ENCODE peak calls at places on chromosomes 2 and 18, in eight cellular contexts. O is GM23248, K is breast epithelium, W is Panc1, F is neuronal stem cell, J is upper lobe of right lung, M is ovary, R is fibroblast of lung. U is an unnamed sample.
A peak's percentile ranks its signal among the peaks of the same experiment; 100 is the strongest.

GRCh38 chr2:2286592-2286991 is 44.5 kb downstream of the MYT1L start:
- DNase-seq in F (no peak), R (no peak), W (no peak), K (no peak), J (no peak), M (no peak), O (no peak), U (no peak)

GRCh38 chr18:9362869-9363268 is 28.3 kb downstream of the TWSG1 start:
- DNase-seq in O (no peak), M (no peak), W (no peak), R (peak; percentile 58), J (no peak), F (no peak), K (no peak), U (no peak)

GRCh38 chr18:74683573-74683972 is 85.9 kb downstream of the ZNF407 start:
- DNase-seq in F (no peak), O (no peak), K (no peak), J (no peak), M (no peak), R (no peak), W (no peak), U (no peak)

GRCh38 chr2:9327873-9328352 is 95.4 kb downstream of the ITGB1BP1 start:
- DNase-seq in R (no peak), M (no peak), O (no peak), J (no peak), F (no peak), K (no peak), W (no peak), U (no peak)

GRCh38 chr2:41872646-41873045 is 175.2 kb upstream of the PKDCC start:
- DNase-seq in K (no peak), R (peak; percentile 75), J (no peak), O (peak; percentile 44), W (no peak), F (no peak), M (no peak), U (no peak)

GRCh38 chr2:28298406-28298805 is 94.3 kb upstream of the FOSL2 start:
- DNase-seq in R (no peak), K (no peak), O (no peak), J (no peak), W (no peak), M (no peak), F (no peak), U (no peak)

GRCh38 chr2:223306371-223306770 is 254.4 kb downstream of the KCNE4 start:
- DNase-seq in R (peak; percentile 36), M (no peak), J (no peak), W (no peak), O (peak; percentile 23), K (no peak), F (no peak), U (no peak)

GRCh38 chr18:77076111-77076510 is 56.5 kb downstream of the MBP start:
- DNase-seq in R (no peak), O (no peak), M (no peak), W (no peak), K (no peak), F (no peak), J (no peak), U (no peak)

GRCh38 chr2:63772061-63772460 is 69.6 kb upstream of the UGP2 start:
- DNase-seq in F (no peak), O (no peak), W (no peak), J (no peak), K (no peak), M (no peak), R (peak; percentile 9), U (no peak)

GRCh38 chr2:230664128-230664527 is 48.5 kb upstream of the CAB39 start:
- DNase-seq in O (peak; percentile 51), W (no peak), M (no peak), R (peak; percentile 74), F (no peak), K (no peak), J (no peak), U (peak; percentile 59)

GRCh38 chr2:240701091-240701735 is 9.5 kb downstream of the AQP12A start:
- DNase-seq in F (no peak), O (no peak), J (no peak), W (no peak), K (no peak), M (peak; percentile 15), R (no peak), U (peak; percentile 9)

GRCh38 chr2:221397179-221397578 is 174.9 kb downstream of the EPHA4 start:
- DNase-seq in M (no peak), K (no peak), F (no peak), W (no peak), J (no peak), O (peak; percentile 12), R (no peak), U (no peak)

GRCh38 chr2:74648009-74648443 is at the start of gene M1AP:
- DNase-seq in M (no peak), F (no peak), R (no peak), J (no peak), W (no peak), K (no peak), O (no peak), U (no peak)

GRCh38 chr2:184562532-184562931 is 35.8 kb upstream of the ZNF804A start:
- DNase-seq in O (peak; percentile 52), J (no peak), K (no peak), M (no peak), F (no peak), R (peak; percentile 54), W (no peak), U (no peak)

GRCh38 chr18:7596133-7596532 is 29.0 kb downstream of the PTPRM start:
- DNase-seq in O (peak; percentile 50), F (no peak), W (no peak), J (no peak), K (no peak), R (no peak), M (no peak), U (no peak)

GRCh38 chr2:235641333-235641732 is 147.5 kb downstream of the AGAP1 start:
- DNase-seq in O (peak; percentile 93), F (no peak), K (no peak), W (no peak), R (peak; percentile 63), M (no peak), J (no peak), U (no peak)

GRCh38 chr2:145595296-145595695 is 1075.4 kb upstream of the ZEB2 start:
- DNase-seq in K (no peak), M (no peak), W (no peak), J (no peak), F (no peak), R (peak; percentile 40), O (peak; percentile 23), U (no peak)

DNA sequence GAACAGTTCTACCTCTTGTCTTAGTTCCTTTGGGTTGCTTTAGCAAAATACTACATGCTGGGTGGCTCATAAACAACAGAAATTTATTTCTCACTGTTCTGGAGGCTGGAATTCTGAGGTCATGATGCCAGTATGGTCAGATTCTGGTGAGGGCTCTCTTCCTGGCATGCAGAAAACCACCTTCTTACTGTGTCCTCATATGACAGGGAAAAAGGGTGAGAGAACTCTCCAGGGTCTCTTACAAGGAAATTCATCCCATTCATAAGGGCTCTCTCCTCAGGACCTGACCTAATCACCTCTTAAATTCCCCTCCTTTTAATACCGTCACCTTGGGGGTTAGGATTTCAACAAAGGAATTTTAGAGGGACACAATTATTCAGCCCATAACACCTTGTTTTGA is 243.1 kb upstream of the TNP1 start:
- DNase-seq in F (no peak), K (no peak), W (no peak), O (peak; percentile 34), M (no peak), J (no peak), R (peak; percentile 49), U (no peak)
- H3K27ac ChIP-seq in F (no peak overlapping the region), K (no peak overlapping the region), W (no peak overlapping the region), O (peak overlapping the region; percentile 81), M (no peak overlapping the region), J (no peak overlapping the region), R (no peak overlapping the region), U (no peak overlapping the region)

DNA sequence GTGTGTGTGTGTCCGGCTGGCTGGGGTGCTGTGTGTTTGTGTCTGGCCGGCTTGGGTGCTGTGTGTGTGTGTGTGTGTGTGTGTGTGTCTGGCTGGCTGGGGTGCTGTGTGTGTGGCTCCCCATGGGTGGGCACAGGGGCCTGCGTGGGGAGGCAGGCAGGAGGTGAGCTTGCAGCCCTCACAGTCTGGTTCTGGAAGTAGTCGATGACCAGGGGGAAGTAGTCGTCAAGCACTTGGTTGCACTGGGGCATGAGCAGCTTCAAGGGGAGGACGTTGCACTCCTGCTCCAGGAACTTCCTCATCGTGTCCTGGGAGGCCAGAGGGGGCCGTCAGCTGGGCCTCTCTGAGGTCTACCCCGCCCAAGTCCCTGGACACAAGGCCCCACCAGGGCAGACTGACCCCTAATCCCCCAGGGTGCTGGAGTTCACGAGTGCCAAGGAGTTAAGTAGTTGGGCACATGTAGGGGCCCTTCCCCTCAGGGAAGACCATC is 1.5 kb downstream of the SFTPB start:
- DNase-seq in M (no peak), W (no peak), R (no peak), F (no peak), K (no peak), O (no peak), J (peak; percentile 75), U (no peak)
- H3K4me3 ChIP-seq in M (no peak overlapping the region), W (no peak overlapping the region), R (no peak overlapping the region), F (no peak overlapping the region), K (no peak overlapping the region), O (no peak overlapping the region), J (peak overlapping the region; percentile 45), U (no peak overlapping the region)

DNA sequence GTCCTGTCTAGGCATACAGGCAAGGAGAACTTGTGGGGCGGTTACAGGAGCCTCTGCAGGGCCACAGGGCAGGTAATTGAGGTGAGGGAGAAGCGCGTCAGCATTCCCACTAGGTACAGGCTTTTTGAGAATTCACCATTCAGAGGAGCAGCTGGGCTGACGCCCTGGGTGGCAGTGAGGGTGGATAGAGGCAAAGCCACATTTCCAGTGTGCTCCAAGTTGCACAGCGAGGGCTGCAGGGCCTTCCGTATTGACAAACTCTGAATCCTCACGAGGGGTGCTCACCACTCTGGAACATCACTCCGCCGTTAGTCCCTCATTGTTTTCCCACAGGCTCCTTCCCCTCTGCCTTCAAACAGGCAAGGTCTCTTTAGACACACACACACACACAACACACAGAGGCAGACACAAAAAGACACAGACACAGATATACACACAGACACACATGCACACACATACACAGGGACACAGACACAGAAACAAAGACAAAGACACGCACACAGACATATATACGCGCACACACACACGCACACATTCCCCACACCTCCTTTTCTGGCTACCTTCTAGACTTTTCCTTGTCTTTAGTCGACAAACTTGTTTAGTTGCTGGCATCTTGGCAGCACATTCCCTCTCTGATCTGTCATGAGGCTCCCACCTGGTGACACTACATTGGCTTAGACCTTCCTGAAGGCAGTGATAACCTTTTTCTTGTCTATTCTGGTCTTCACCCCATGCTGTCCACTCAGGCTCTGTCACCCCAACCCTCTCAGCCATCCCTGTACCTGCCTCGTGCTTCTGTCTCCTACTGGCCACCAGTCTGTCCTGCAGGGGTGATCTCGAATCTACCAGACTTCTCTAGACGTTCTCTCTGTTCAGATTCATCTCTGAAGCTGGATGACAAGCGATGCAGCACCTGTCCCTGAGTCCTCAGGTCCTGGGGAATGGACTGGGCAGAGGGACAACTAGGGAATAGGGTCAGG is 136.8 kb downstream of the ALPK2 start:
- DNase-seq in R (no peak), K (no peak), W (no peak), F (no peak), O (no peak), J (no peak), M (no peak), U (no peak)
- H3K27ac ChIP-seq in R (no peak overlapping the region), K (peak overlapping the region; percentile 76), W (no peak overlapping the region), F (no peak overlapping the region), O (no peak overlapping the region), J (no peak overlapping the region), M (no peak overlapping the region), U (peak overlapping the region; percentile 70)

DNA sequence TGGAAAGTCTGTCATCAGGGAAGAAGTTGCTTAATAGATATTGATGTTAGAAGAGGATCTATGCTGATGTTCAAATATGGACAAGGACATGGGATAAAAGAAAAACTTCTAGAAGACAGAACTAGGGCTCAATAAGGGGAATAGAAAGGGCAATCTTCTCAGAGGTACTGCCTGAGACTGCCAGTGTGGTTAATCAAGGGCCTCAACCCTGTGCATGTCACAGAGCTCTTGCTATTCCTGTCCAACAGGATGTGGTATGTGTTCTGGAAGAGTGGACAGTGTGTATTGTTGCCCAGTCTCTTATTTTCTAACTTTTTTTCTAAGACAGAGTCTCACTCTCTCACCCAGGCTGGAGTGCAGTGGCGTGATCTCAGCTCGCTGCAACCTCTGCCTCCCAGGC is 27.8 kb upstream of the RNF125 start:
- DNase-seq in R (no peak), M (no peak), K (no peak), O (no peak), F (no peak), J (no peak), W (no peak), U (no peak)
- H3K4me3 ChIP-seq in R (no peak overlapping the region), M (no peak overlapping the region), K (no peak overlapping the region), O (no peak overlapping the region), F (no peak overlapping the region), J (no peak overlapping the region), W (no peak overlapping the region), U (no peak overlapping the region)